ENCODE peak calls at places on chromosomes 13 and 19, in six cellular contexts. H, Z, K, P, B and W are unnamed samples.

GRCh38 chr19:17549088-17549740 is 6.2 kb upstream of the COLGALT1 start:
- DNase-seq in H (no peak), Z (no peak), K (no peak), P (no peak), B (no peak), W (no peak)

GRCh38 chr19:41530761-41531301 is 45.1 kb upstream of the CEACAM21 start:
- DNase-seq in H (peak), Z (no peak), K (peak), P (no peak), B (no peak), W (no peak)

GRCh38 chr13:48434203-48434602 is 21.3 kb upstream of the LPAR6 start:
- DNase-seq in H (no peak), Z (no peak), K (no peak), P (no peak), B (no peak), W (no peak)

GRCh38 chr19:49590971-49591730 is at the start of gene PRR12:
- DNase-seq in H (peak), Z (peak), K (peak), P (peak), B (peak), W (no peak)

GRCh38 chr13:21060063-21060826 is 1.1 kb downstream of the LATS2 start:
- DNase-seq in H (peak), Z (no peak), K (no peak), P (no peak), B (peak), W (no peak)

GRCh38 chr19:38944981-38945506 is 14.3 kb downstream of the MRPS12 start:
- DNase-seq in H (no peak), Z (no peak), K (no peak), P (no peak), B (peak), W (no peak)

GRCh38 chr19:10503002-10503789 is at the start of gene KEAP1:
- DNase-seq in H (peak), Z (no peak), K (no peak), P (peak), B (peak), W (no peak)

GRCh38 chr19:52494518-52494917 is 33.0 kb upstream of the ZNF808 start:
- DNase-seq in H (no peak), Z (no peak), K (no peak), P (no peak), B (no peak), W (no peak)

GRCh38 chr19:42514449-42514848 is 13.8 kb downstream of the CEACAM1 start:
- DNase-seq in H (no peak), Z (no peak), K (no peak), P (no peak), B (no peak), W (no peak)

GRCh38 chr13:100300213-100300612 is 211.3 kb downstream of the PCCA start:
- DNase-seq in H (no peak), Z (no peak), K (no peak), P (no peak), B (no peak), W (no peak)

GRCh38 chr13:84917252-84917878 is 881.9 kb downstream of the SLITRK6 start:
- DNase-seq in H (no peak), Z (no peak), K (peak), P (no peak), B (no peak), W (no peak)